ENCODE peak calls at places on chromosomes 2 and 18, in four cellular contexts. X, S, P and U are unnamed samples.

GRCh38 chr2:105789745-105790466 is 45.2 kb downstream of the NCK2 start:
- DNase-seq in X (peak; percentile 36), S (peak; percentile 74), P (no peak), U (no peak)

GRCh38 chr2:163191372-163191771 is 352.8 kb upstream of the KCNH7 start:
- DNase-seq in X (peak; percentile 61), S (peak; percentile 51), P (no peak), U (peak; percentile 4)

GRCh38 chr2:88471083-88471942 is 18.8 kb upstream of the FOXI3 start:
- DNase-seq in X (no peak), S (no peak), P (no peak), U (no peak)

GRCh38 chr2:230934291-230935131 is 9.5 kb upstream of the GPR55 start:
- DNase-seq in X (no peak), S (no peak), P (peak; percentile 40), U (no peak)

GRCh38 chr18:8167036-8167435 is 442.2 kb upstream of the RAB12 start:
- DNase-seq in X (no peak), S (no peak), P (no peak), U (no peak)

GRCh38 chr2:109285244-109285651 is 156.2 kb downstream of the SH3RF3 start:
- DNase-seq in X (no peak), S (no peak), P (no peak), U (no peak)

GRCh38 chr2:25286025-25286400 is 55.7 kb downstream of the DNMT3A start:
- DNase-seq in X (no peak), S (no peak), P (no peak), U (no peak)

GRCh38 chr2:23624378-23624777 is 239.4 kb downstream of the KLHL29 start:
- DNase-seq in X (peak; percentile 67), S (no peak), P (peak; percentile 84), U (no peak)

GRCh38 chr2:143477724-143478443 is 348.7 kb downstream of the ARHGAP15 start:
- DNase-seq in X (no peak), S (no peak), P (no peak), U (no peak)

GRCh38 chr2:96146151-96146880 is 1.1 kb upstream of the DUSP2 start:
- DNase-seq in X (no peak), S (peak; percentile 80), P (no peak), U (no peak)

GRCh38 chr2:176098366-176099158 is 1.0 kb upstream of the HOXD12 start:
- DNase-seq in X (no peak), S (no peak), P (peak; percentile 73), U (no peak)

GRCh38 chr2:51212374-51212773 is 180.4 kb upstream of the NRXN1 start:
- DNase-seq in X (no peak), S (peak; percentile 32), P (no peak), U (no peak)

GRCh38 chr18:76412818-76413565 is 82.0 kb downstream of the ZNF516 start:
- DNase-seq in X (no peak), S (no peak), P (no peak), U (no peak)

GRCh38 chr2:105325389-105325963 is 4.1 kb downstream of the TGFBRAP1 start:
- DNase-seq in X (peak; percentile 61), S (no peak), P (no peak), U (no peak)

GRCh38 chr18:617970-618504 is 21.2 kb downstream of the CLUL1 start:
- DNase-seq in X (no peak), S (no peak), P (no peak), U (no peak)

GRCh38 chr2:219919506-219919905 is 292.1 kb downstream of the SLC4A3 start:
- DNase-seq in X (no peak), S (no peak), P (no peak), U (no peak)

GRCh38 chr2:239639366-239640185 is 238.8 kb upstream of the HDAC4 start:
- DNase-seq in X (no peak), S (no peak), P (no peak), U (no peak)

GRCh38 chr2:19746611-19747309 is 155.0 kb downstream of the TTC32 start:
- DNase-seq in X (peak; percentile 35), S (no peak), P (peak; percentile 83), U (no peak)

GRCh38 chr2:129821445-129821844 is 158.0 kb upstream of the RAB6C start:
- DNase-seq in X (no peak), S (no peak), P (no peak), U (no peak)

GRCh38 chr18:2413352-2413751 is 158.0 kb downstream of the METTL4 start:
- DNase-seq in X (no peak), S (no peak), P (no peak), U (no peak)

GRCh38 chr2:3309496-3310355 is 67.9 kb downstream of the EIPR1 start:
- DNase-seq in X (no peak), S (no peak), P (no peak), U (no peak)

GRCh38 chr2:218229851-218230250 is 12.9 kb downstream of the ARPC2 start:
- DNase-seq in X (peak; percentile 47), S (peak; percentile 64), P (no peak), U (no peak)

DNA sequence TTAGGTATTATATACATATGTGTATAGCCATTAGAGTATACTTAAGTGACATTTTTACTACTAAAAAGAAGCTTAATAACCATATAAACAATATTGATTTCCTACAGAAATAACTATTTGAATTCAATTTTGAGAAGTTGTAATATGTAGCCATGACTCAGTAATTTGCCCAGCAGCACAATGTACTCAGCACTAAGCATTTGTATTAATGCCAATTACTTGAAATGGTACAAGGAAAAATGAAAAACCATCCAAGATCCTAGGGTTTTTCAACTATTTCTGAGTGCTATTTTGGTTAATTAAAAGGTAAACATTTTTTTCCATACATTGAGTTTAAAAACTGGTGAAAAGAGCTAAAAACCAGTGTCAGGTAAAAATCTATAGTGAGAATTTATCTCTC is 324.0 kb downstream of the KCNJ3 start:
- DNase-seq in X (no peak), S (no peak), P (no peak), U (no peak)
- H3K9me3 ChIP-seq in X (no peaks in the 10 kb centered on the region), S (no peaks in the 10 kb centered on the region), P (no peaks in the 10 kb centered on the region), U (no peaks in the 10 kb centered on the region)

DNA sequence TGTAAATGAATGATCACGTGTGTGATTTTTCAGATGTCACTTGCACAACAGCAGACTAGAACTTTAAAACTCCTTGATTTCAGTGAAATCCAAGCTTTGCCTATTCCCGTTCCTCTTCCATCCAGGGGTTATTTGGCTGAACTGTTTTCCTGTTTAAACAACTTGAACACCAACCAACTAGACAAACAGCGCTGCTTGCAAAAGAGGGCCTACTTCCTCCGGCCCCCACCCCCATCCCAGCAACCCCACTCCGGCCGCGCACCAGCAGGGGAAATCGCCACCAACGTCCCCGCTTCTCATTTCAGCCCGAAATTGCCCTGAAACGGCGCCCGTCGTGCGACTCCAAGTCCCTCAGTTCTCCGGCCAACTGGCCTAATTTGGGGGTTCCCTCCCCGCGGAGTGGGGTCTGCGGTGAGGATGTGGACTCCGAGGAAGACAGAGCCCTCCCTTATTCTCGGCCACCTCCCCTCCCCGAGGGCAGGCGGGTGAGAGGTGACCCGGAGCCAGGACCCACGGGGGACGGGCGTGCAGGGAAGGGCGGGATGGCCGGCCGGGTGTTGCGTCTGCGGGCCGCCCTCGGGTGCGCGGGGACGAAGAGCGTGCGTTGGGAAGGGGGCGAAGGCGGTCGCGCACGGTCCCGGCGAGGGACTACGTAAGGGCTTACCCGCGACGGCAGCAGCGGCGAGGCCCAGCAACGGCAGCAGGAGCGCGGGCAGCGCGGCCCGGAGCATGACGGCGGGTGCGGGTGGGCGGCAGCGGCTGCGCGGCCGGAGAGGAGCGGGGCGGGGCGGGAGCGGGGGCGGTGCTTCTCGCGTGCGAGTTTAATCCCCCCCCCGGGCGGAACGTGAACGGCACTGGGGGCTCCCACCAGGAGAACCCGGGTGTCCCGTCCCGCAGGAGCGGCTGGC is at the start of gene CD302:
- DNase-seq in X (peak; percentile 44), S (no peak), P (peak; percentile 71), U (peak; percentile 30)
- TF ChIP-seq EZH2 in X (no peak), S (no peak), P (peak; percentile 60), U (no peak)

DNA sequence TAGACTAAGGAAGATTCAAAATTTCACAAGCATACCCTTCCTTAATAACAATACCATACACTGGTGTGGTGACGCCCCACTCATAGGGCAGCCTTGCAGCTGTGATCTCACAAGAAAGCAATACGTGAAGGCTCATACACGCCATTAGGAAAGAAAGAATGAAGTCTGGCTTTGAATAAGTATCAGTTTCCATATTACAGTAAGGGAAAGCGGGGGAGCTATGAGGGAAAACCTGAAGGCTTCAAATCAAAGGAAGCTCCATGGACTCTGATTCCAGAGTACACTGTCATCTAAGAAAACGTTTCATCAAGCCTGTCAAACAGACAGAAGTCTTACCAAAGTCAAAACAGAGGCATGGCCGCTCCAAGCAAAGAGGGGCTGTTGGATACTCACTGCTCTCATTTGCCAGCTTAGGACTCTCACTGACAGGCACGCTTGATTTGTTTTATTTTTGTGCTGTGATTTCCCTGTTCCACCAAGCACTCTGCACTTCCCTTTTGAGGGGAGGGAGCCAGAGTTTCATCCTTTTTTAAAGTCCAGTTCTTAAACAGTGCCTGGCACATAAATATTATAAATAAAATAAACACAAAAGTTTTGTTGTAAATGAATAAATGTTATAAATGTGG is 221.3 kb downstream of the PIEZO2 start:
- DNase-seq in X (no peak), S (no peak), P (no peak), U (no peak)
- H3K4me1 ChIP-seq in X (no peaks in the 10 kb centered on the region), S (no peaks in the 10 kb centered on the region), P (peaks cover 20% of the 10 kb centered on the region), U (no peaks in the 10 kb centered on the region)

GRCh38 chr2:173299764-173300163 is 54.9 kb upstream of the CDCA7 start:
- DNase-seq in X (no peak), S (no peak), P (no peak), U (no peak)
- H3K9me3 ChIP-seq in X (peaks cover 7% of the 10 kb centered on the region), S (no peaks in the 10 kb centered on the region), P (peaks cover 44% of the 10 kb centered on the region), U (peaks cover 30% of the 10 kb centered on the region)

DNA sequence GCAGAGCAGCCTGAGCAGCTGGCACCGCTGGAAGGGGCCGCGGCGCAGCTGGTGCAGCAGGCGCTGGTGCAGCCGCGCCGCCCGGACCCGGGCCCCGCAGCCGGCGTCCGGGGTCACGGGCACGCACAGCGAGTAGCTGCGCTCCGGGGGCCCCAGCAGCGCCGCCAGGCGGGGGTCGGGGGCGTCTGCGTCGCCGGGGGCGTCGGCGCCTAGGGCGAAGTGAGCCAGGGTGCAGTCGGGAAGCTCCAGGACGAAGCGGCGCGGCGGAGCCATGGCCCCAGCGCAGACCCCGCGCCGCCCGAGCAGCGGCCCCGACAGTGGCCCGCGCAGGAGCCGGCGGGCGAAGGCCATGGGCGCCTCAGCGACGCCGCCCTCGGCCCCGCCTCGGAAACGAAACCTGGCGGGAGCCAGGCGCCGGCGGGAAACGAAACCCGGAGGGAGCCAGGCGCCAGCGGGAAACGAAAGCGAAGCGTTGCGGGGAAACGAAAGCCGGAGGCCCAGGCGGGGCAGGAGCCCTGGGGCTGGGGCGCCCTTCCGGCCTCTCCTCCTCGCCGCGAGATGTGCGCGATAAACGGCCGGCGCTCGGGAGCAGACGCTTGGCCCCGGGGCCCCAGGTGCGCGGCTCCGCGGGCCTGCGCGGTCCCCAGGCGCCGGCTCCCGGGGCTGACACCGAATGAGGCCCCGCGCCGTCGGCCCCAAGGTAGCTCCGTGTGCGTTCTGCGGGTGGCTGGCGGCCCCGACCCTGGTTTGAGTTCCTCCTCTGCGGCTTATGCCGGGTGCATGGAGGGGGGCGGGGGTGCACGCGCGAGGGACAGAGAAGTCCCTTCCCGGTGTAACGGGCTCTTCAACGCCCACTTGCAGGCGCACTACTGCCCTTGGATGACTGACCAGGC is at the start of gene CMPK2:
- DNase-seq in X (peak; percentile 67), S (peak; percentile 89), P (peak; percentile 73), U (no peak)
- TF ChIP-seq EZH2 in X (no peak), S (no peak), P (peak; percentile 28), U (no peak)

GRCh38 chr18:50341443-50341842 is 33.4 kb upstream of the SKA1 start:
- DNase-seq in X (no peak), S (no peak), P (no peak), U (no peak)
- H3K4me1 ChIP-seq in X (no peaks in the 10 kb centered on the region), S (no peaks in the 10 kb centered on the region), P (no peaks in the 10 kb centered on the region), U (no peaks in the 10 kb centered on the region)